ENCODE peak calls at places on chromosomes 6 and 20, in four cellular contexts. E is H9, F is mesendoderm, C is H1. L is an unnamed sample.

GRCh38 chr6:1624848-1625341 is 15.2 kb downstream of the FOXC1 start:
- DNase-seq in E (no peak), F (peak; percentile 63), C (no peak), L (peak; percentile 34)

GRCh38 chr20:55232647-55233046 is 757.3 kb downstream of the DOK5 start:
- DNase-seq in E (no peak), F (no peak), C (no peak), L (no peak)

GRCh38 chr6:15265787-15266186 is 19.9 kb downstream of the JARID2 start:
- DNase-seq in E (no peak), F (no peak), C (no peak), L (no peak)

GRCh38 chr20:58523072-58523681 is 8.0 kb upstream of the APCDD1L start:
- DNase-seq in E (peak; percentile 15), F (peak; percentile 71), C (no peak), L (no peak)

GRCh38 chr20:16654858-16655257 is 75.0 kb upstream of the SNRPB2 start:
- DNase-seq in E (no peak), F (no peak), C (no peak), L (no peak)

GRCh38 chr6:114747995-114748625 is 405.3 kb upstream of the HS3ST5 start:
- DNase-seq in E (no peak), F (peak; percentile 22), C (no peak), L (peak; percentile 1)

GRCh38 chr6:9628819-9629218 is 786.1 kb downstream of the TFAP2A start:
- DNase-seq in E (no peak), F (no peak), C (no peak), L (peak; percentile 35)

GRCh38 chr6:53014744-53015143 is 19.7 kb upstream of the GSTA4 start:
- DNase-seq in E (no peak), F (peak; percentile 46), C (no peak), L (peak; percentile 76)

GRCh38 chr20:3727333-3728035 is 5.0 kb upstream of the HSPA12B start:
- DNase-seq in E (no peak), F (peak; percentile 31), C (no peak), L (no peak)

GRCh38 chr6:39464067-39464466 is 141.6 kb upstream of the KCNK16 start:
- DNase-seq in E (no peak), F (no peak), C (no peak), L (no peak)

GRCh38 chr6:170360476-170360875 is 53.9 kb downstream of the FAM120B start:
- DNase-seq in E (no peak), F (no peak), C (no peak), L (no peak)

GRCh38 chr6:158909938-158910337 is 90.1 kb downstream of the RSPH3 start:
- DNase-seq in E (no peak), F (peak; percentile 53), C (no peak), L (no peak)

GRCh38 chr6:72386324-72386723 is 235.5 kb upstream of the KCNQ5 start:
- DNase-seq in E (no peak), F (no peak), C (no peak), L (no peak)

GRCh38 chr6:90790696-90791095 is 203.8 kb upstream of the MAP3K7 start:
- DNase-seq in E (no peak), F (no peak), C (no peak), L (peak; percentile 81)

GRCh38 chr20:39070484-39071231 is 108.5 kb downstream of the DHX35 start:
- DNase-seq in E (no peak), F (no peak), C (no peak), L (no peak)

GRCh38 chr20:23123886-23124285 is 37.8 kb upstream of the CD93 start:
- DNase-seq in E (no peak), F (no peak), C (no peak), L (no peak)

GRCh38 chr6:139149383-139149782 is 14.5 kb downstream of the HECA start:
- DNase-seq in E (no peak), F (no peak), C (no peak), L (no peak)

GRCh38 chr6:118705799-118706481 is 54.5 kb upstream of the CEP85L start:
- DNase-seq in E (peak; percentile 64), F (peak; percentile 94), C (peak; percentile 9), L (peak; percentile 79)

GRCh38 chr6:20564777-20565176 is 30.5 kb downstream of the CDKAL1 start:
- DNase-seq in E (no peak), F (no peak), C (no peak), L (no peak)

GRCh38 chr6:47733879-47734558 is 35.6 kb downstream of the ADGRF4 start:
- DNase-seq in E (no peak), F (peak; percentile 66), C (no peak), L (peak; percentile 10)

GRCh38 chr20:18585134-18585533 is 2.7 kb upstream of the DTD1 start:
- DNase-seq in E (peak; percentile 77), F (peak; percentile 94), C (peak; percentile 46), L (no peak)

GRCh38 chr6:155171109-155171746 is 92.6 kb upstream of the CLDN20 start:
- DNase-seq in E (no peak), F (no peak), C (no peak), L (peak; percentile 63)

GRCh38 chr6:161194374-161194773 is 79.5 kb downstream of the AGPAT4 start:
- DNase-seq in E (no peak), F (no peak), C (no peak), L (no peak)

GRCh38 chr20:7392551-7392950 is 547.7 kb downstream of the HAO1 start:
- DNase-seq in E (no peak), F (no peak), C (no peak), L (no peak)

GRCh38 chr20:60332523-60332922 is 374.3 kb downstream of the CDH26 start:
- DNase-seq in E (no peak), F (no peak), C (no peak), L (peak; percentile 92)

GRCh38 chr6:42417641-42418112 is 34.0 kb downstream of the TRERF1 start:
- DNase-seq in E (no peak), F (no peak), C (no peak), L (no peak)

GRCh38 chr6:113644861-113645575 is 212.1 kb upstream of the MARCKS start:
- DNase-seq in E (no peak), F (no peak), C (no peak), L (peak; percentile 80)

GRCh38 chr20:63980317-63980805 is 571 bp upstream of the PRPF6 start:
- DNase-seq in E (no peak), F (no peak), C (no peak), L (no peak)

GRCh38 chr6:159103396-159104162 is 58.8 kb upstream of the TAGAP start:
- DNase-seq in E (no peak), F (no peak), C (no peak), L (no peak)

DNA sequence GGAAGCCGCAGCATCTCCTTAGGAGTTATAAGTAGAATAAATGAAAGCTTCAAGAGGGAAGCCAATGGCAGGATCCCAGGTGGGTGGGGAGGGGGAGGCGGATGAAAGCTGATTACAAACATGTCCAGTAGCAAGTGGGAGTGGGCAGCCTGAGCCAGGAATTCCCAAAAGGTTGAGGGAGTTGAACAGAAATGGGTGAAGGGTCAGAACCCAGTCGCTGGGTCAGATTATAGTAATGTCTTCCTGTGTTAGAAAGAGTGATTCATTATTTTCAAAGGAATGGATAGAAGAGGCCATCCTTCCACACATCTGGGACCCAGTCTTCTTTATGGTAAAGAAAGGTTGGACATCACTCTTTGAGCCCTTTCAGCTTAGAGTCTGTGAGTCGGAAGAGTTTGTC is 41.0 kb upstream of the FAM50B start:
- DNase-seq in E (no peak), F (no peak), C (no peak), L (peak; percentile 61)
- H2BK5ac ChIP-seq in E (no peak overlapping the region), F (no peak overlapping the region), C (no peak overlapping the region), L (no peak overlapping the region)

GRCh38 chr6:127869183-127869582 is 31.7 kb downstream of the THEMIS start:
- DNase-seq in E (no peak), F (no peak), C (no peak), L (no peak)

GRCh38 chr6:127869772-127870404 is 31.0 kb downstream of the THEMIS start:
- DNase-seq in E (no peak), F (peak; percentile 17), C (no peak), L (no peak)

GRCh38 chr6:127865108-127865507 is 35.8 kb downstream of the THEMIS start:
- DNase-seq in E (no peak), F (no peak), C (no peak), L (no peak)

GRCh38 chr6:127866766-127867165 is 34.1 kb downstream of the THEMIS start:
- DNase-seq in E (no peak), F (no peak), C (no peak), L (no peak)

DNA sequence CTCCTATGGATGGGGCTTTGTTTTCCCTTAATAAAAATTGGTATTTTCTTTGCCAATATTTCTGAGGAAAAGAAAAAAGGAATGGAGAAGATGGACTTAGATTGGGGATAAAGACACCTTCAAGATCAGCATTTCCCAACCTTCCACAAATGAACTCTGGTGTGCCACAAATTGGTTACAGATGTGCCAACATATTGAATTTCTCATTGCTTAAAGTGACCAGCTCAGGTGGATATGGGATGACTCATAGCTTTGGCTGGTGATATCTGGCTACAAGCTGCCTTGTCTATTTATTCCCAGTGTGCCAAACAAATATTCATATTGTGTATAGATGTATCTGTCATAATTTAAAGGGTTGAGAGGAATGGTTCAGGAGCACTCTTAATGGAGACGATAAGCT is 32.5 kb downstream of the THEMIS start:
- DNase-seq in E (no peak), F (no peak), C (no peak), L (no peak)
- H3K79me2 ChIP-seq in E (no peaks in the 10 kb centered on the region), F (no peaks in the 10 kb centered on the region), C (no peaks in the 10 kb centered on the region), L (no peaks in the 10 kb centered on the region)

DNA sequence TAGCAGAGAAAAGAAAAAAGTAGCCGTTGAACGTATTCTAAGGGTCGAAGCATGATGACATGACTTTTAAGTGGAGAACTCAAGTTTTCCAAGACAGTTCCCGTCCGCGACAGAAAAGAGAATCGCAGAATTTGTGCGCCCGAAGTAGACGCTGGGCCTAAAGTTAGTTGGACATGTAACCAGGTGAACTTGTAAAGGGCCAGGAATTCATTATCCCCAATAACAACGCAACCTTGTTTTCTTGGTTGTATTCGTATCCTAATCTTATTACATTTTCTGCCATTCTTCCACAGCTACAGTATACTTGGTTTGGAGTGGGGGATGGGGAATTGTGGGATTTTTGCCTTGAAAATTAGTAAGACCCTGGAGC is 925 bp downstream of the ITCH start:
- DNase-seq in E (no peak), F (peak; percentile 67), C (no peak), L (peak; percentile 70)
- H2BK5ac ChIP-seq in E (no peak overlapping the region), F (no peak overlapping the region), C (no peak overlapping the region), L (peak overlapping the region; percentile 96)

DNA sequence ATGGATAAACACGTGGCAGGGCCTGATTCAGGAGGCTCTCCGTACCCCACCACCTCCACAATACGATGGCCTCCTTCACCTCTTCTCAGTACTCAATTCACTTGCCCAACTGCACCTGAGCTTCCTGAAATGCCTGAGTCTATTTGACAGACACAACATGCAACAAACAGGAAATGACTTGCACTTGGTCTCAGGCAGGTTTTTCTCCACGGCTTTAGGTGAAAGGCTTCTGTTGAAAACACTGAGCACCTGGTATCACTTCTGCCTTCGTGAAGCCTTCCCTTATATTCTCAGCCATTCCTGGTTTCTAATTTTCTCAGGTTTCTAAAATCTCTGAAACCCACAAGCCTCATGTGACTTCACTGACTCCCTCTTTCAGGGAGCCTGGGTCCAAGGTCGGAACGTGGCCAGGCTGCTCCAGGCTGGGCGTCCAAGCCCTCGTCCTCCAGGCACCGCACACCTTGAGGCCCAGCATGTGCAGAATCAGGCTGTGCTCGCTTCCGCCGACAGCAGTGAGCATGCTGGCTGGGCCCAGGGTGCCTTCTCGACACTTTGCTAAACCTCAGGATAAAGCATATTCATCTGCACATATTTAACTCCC is 34.7 kb downstream of the TAF4 start:
- DNase-seq in E (no peak), F (peak; percentile 41), C (no peak), L (peak; percentile 41)
- H3K79me2 ChIP-seq in E (peaks cover 41% of the 10 kb centered on the region), F (peaks cover 76% of the 10 kb centered on the region), C (peaks cover 16% of the 10 kb centered on the region), L (peaks cover 31% of the 10 kb centered on the region)

L was measured in trophoblast cell.